ENCODE peak calls at places on chromosomes 3 and 15, in seven cellular contexts. One of them, this sample, is unnamed.

GRCh38 chr15:82851981-82852511 is 42.6 kb downstream of the WHAMM start:
- DNase-seq in heart left ventricle: no peak
- DNase-seq in testis: no peak
- DNase-seq in stomach: peak; percentile 16
- DNase-seq in lower lobe of right lung: no peak
- DNase-seq in tibial nerve: no peak
- DNase-seq in fibroblast of the aortic adventitia: peak; percentile 81
- DNase-seq in this sample: no peak

GRCh38 chr3:113194747-113195400 is 16.5 kb upstream of the BOC start:
- DNase-seq in heart left ventricle: no peak
- DNase-seq in testis: no peak
- DNase-seq in stomach: no peak
- DNase-seq in lower lobe of right lung: no peak
- DNase-seq in tibial nerve: no peak
- DNase-seq in fibroblast of the aortic adventitia: no peak
- DNase-seq in this sample: no peak

GRCh38 chr3:110016235-110016634 is 678.9 kb upstream of the DPPA4 start:
- DNase-seq in heart left ventricle: no peak
- DNase-seq in testis: no peak
- DNase-seq in stomach: no peak
- DNase-seq in lower lobe of right lung: no peak
- DNase-seq in tibial nerve: no peak
- DNase-seq in fibroblast of the aortic adventitia: peak; percentile 2
- DNase-seq in this sample: no peak

GRCh38 chr15:99668533-99669182 is 64.6 kb downstream of the LYSMD4 start:
- DNase-seq in heart left ventricle: no peak
- DNase-seq in testis: no peak
- DNase-seq in stomach: no peak
- DNase-seq in lower lobe of right lung: no peak
- DNase-seq in tibial nerve: no peak
- DNase-seq in fibroblast of the aortic adventitia: no peak
- DNase-seq in this sample: no peak

GRCh38 chr3:176650478-176650877 is 546.8 kb downstream of the TBL1XR1 start:
- DNase-seq in heart left ventricle: no peak
- DNase-seq in testis: no peak
- DNase-seq in stomach: no peak
- DNase-seq in lower lobe of right lung: no peak
- DNase-seq in tibial nerve: no peak
- DNase-seq in fibroblast of the aortic adventitia: no peak
- DNase-seq in this sample: no peak

GRCh38 chr15:84828433-84828908 is 11.3 kb downstream of the ALPK3 start:
- DNase-seq in heart left ventricle: peak; percentile 50
- DNase-seq in testis: peak; percentile 60
- DNase-seq in stomach: no peak
- DNase-seq in lower lobe of right lung: peak; percentile 66
- DNase-seq in tibial nerve: no peak
- DNase-seq in fibroblast of the aortic adventitia: peak; percentile 28
- DNase-seq in this sample: no peak

GRCh38 chr3:29397406-29397805 is 116.5 kb downstream of the RBMS3 start:
- DNase-seq in heart left ventricle: no peak
- DNase-seq in testis: no peak
- DNase-seq in stomach: no peak
- DNase-seq in lower lobe of right lung: no peak
- DNase-seq in tibial nerve: no peak
- DNase-seq in fibroblast of the aortic adventitia: no peak
- DNase-seq in this sample: no peak

GRCh38 chr15:29094711-29095110 is 174.9 kb downstream of the NSMCE3 start:
- DNase-seq in heart left ventricle: no peak
- DNase-seq in testis: no peak
- DNase-seq in stomach: no peak
- DNase-seq in lower lobe of right lung: no peak
- DNase-seq in tibial nerve: no peak
- DNase-seq in fibroblast of the aortic adventitia: no peak
- DNase-seq in this sample: no peak

GRCh38 chr3:159126261-159127020 is 324.6 kb downstream of the MFSD1 start:
- DNase-seq in heart left ventricle: no peak
- DNase-seq in testis: no peak
- DNase-seq in stomach: no peak
- DNase-seq in lower lobe of right lung: no peak
- DNase-seq in tibial nerve: no peak
- DNase-seq in fibroblast of the aortic adventitia: peak; percentile 22
- DNase-seq in this sample: no peak

GRCh38 chr3:190575441-190576190 is 61.7 kb downstream of the IL1RAP start:
- DNase-seq in heart left ventricle: no peak
- DNase-seq in testis: no peak
- DNase-seq in stomach: no peak
- DNase-seq in lower lobe of right lung: no peak
- DNase-seq in tibial nerve: no peak
- DNase-seq in fibroblast of the aortic adventitia: no peak
- DNase-seq in this sample: no peak

GRCh38 chr15:59993041-59993750 is 10.9 kb upstream of the FOXB1 start:
- DNase-seq in heart left ventricle: no peak
- DNase-seq in testis: no peak
- DNase-seq in stomach: no peak
- DNase-seq in lower lobe of right lung: no peak
- DNase-seq in tibial nerve: no peak
- DNase-seq in fibroblast of the aortic adventitia: no peak
- DNase-seq in this sample: no peak

GRCh38 chr3:45506084-45506483 is 88.5 kb upstream of the LIMD1 start:
- DNase-seq in heart left ventricle: no peak
- DNase-seq in testis: no peak
- DNase-seq in stomach: no peak
- DNase-seq in lower lobe of right lung: no peak
- DNase-seq in tibial nerve: no peak
- DNase-seq in fibroblast of the aortic adventitia: no peak
- DNase-seq in this sample: no peak

GRCh38 chr3:133468251-133468721 is 68.4 kb downstream of the BFSP2 start:
- DNase-seq in heart left ventricle: no peak
- DNase-seq in testis: no peak
- DNase-seq in stomach: no peak
- DNase-seq in lower lobe of right lung: no peak
- DNase-seq in tibial nerve: no peak
- DNase-seq in fibroblast of the aortic adventitia: no peak
- DNase-seq in this sample: no peak

DNA sequence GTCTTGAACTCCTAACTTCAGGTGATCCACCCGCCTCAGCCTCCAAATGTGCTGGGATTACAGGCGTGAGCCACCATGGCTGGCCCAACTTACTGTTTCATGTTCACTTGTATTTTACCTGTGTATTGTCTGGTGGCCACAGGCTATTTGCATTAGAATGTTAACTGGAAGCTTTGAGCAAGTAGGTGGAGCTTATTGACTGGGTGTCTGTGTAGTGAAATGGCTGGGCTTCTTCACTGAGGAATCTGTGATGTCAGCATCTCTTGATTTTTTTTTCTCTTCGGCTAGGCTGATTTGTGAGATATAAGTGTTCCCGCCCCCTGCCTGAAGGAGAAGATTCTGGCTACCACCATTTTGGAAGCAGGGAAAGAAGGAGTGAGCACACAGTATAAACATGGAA is 237.8 kb upstream of the PEX5L start:
- DNase-seq in heart left ventricle: no peak
- DNase-seq in testis: no peak
- DNase-seq in stomach: no peak
- DNase-seq in lower lobe of right lung: no peak
- DNase-seq in tibial nerve: no peak
- DNase-seq in fibroblast of the aortic adventitia: no peak
- DNase-seq in this sample: no peak
- H3K4me3 ChIP-seq in heart left ventricle: no peak overlapping the region
- H3K4me3 ChIP-seq in testis: no peak overlapping the region
- H3K4me3 ChIP-seq in stomach: no peak overlapping the region
- H3K4me3 ChIP-seq in lower lobe of right lung: no peak overlapping the region
- H3K4me3 ChIP-seq in tibial nerve: no peak overlapping the region
- H3K4me3 ChIP-seq in fibroblast of the aortic adventitia: no peak overlapping the region
- H3K4me3 ChIP-seq in this sample: no peak overlapping the region

GRCh38 chr3:120622870-120623718 is 27.0 kb downstream of the NDUFB4 start:
- DNase-seq in heart left ventricle: no peak
- DNase-seq in testis: peak; percentile 28
- DNase-seq in stomach: no peak
- DNase-seq in lower lobe of right lung: no peak
- DNase-seq in tibial nerve: no peak
- DNase-seq in fibroblast of the aortic adventitia: peak; percentile 62
- DNase-seq in this sample: peak; percentile 23
- TF ChIP-seq CTCF in heart left ventricle: no peak
- TF ChIP-seq CTCF in testis: no peak
- TF ChIP-seq CTCF in stomach: no peak
- TF ChIP-seq CTCF in lower lobe of right lung: no peak
- TF ChIP-seq CTCF in tibial nerve: no peak
- TF ChIP-seq CTCF in fibroblast of the aortic adventitia: no peak
- TF ChIP-seq CTCF in this sample: no peak

GRCh38 chr15:41966414-41966812 is 5.9 kb downstream of the EHD4 start:
- DNase-seq in heart left ventricle: no peak
- DNase-seq in testis: no peak
- DNase-seq in stomach: peak; percentile 11
- DNase-seq in lower lobe of right lung: no peak
- DNase-seq in tibial nerve: no peak
- DNase-seq in fibroblast of the aortic adventitia: no peak
- DNase-seq in this sample: no peak
- H3K4me3 ChIP-seq in heart left ventricle: no peak overlapping the region
- H3K4me3 ChIP-seq in testis: no peak overlapping the region
- H3K4me3 ChIP-seq in stomach: no peak overlapping the region
- H3K4me3 ChIP-seq in lower lobe of right lung: no peak overlapping the region
- H3K4me3 ChIP-seq in tibial nerve: no peak overlapping the region
- H3K4me3 ChIP-seq in fibroblast of the aortic adventitia: no peak overlapping the region
- H3K4me3 ChIP-seq in this sample: no peak overlapping the region

GRCh38 chr3:183449391-183449790 is 21.0 kb upstream of the MCF2L2 start:
- DNase-seq in heart left ventricle: peak; percentile 31
- DNase-seq in testis: peak; percentile 52
- DNase-seq in stomach: no peak
- DNase-seq in lower lobe of right lung: no peak
- DNase-seq in tibial nerve: no peak
- DNase-seq in fibroblast of the aortic adventitia: peak; percentile 14
- DNase-seq in this sample: no peak
- TF ChIP-seq CTCF in heart left ventricle: peak; percentile 18
- TF ChIP-seq CTCF in testis: no peak
- TF ChIP-seq CTCF in stomach: no peak
- TF ChIP-seq CTCF in lower lobe of right lung: no peak
- TF ChIP-seq CTCF in tibial nerve: peak; percentile 7
- TF ChIP-seq CTCF in fibroblast of the aortic adventitia: peak; percentile 15
- TF ChIP-seq CTCF in this sample: no peak

GRCh38 chr3:195147649-195148121 is 123.3 kb downstream of the XXYLT1 start:
- DNase-seq in heart left ventricle: peak; percentile 59
- DNase-seq in testis: no peak
- DNase-seq in stomach: peak; percentile 83
- DNase-seq in lower lobe of right lung: peak; percentile 71
- DNase-seq in tibial nerve: no peak
- DNase-seq in fibroblast of the aortic adventitia: peak; percentile 74
- DNase-seq in this sample: peak; percentile 60

GRCh38 chr3:195149292-195149691 is 121.7 kb downstream of the XXYLT1 start:
- DNase-seq in heart left ventricle: no peak
- DNase-seq in testis: no peak
- DNase-seq in stomach: no peak
- DNase-seq in lower lobe of right lung: no peak
- DNase-seq in tibial nerve: no peak
- DNase-seq in fibroblast of the aortic adventitia: no peak
- DNase-seq in this sample: no peak

GRCh38 chr3:195151402-195151801 is 119.6 kb downstream of the XXYLT1 start:
- DNase-seq in heart left ventricle: no peak
- DNase-seq in testis: no peak
- DNase-seq in stomach: no peak
- DNase-seq in lower lobe of right lung: no peak
- DNase-seq in tibial nerve: no peak
- DNase-seq in fibroblast of the aortic adventitia: no peak
- DNase-seq in this sample: no peak

GRCh38 chr3:195150194-195151118 is 120.5 kb downstream of the XXYLT1 start:
- DNase-seq in heart left ventricle: peak; percentile 82
- DNase-seq in testis: peak; percentile 51
- DNase-seq in stomach: peak; percentile 83
- DNase-seq in lower lobe of right lung: peak; percentile 86
- DNase-seq in tibial nerve: no peak
- DNase-seq in fibroblast of the aortic adventitia: peak; percentile 87
- DNase-seq in this sample: peak; percentile 58

DNA sequence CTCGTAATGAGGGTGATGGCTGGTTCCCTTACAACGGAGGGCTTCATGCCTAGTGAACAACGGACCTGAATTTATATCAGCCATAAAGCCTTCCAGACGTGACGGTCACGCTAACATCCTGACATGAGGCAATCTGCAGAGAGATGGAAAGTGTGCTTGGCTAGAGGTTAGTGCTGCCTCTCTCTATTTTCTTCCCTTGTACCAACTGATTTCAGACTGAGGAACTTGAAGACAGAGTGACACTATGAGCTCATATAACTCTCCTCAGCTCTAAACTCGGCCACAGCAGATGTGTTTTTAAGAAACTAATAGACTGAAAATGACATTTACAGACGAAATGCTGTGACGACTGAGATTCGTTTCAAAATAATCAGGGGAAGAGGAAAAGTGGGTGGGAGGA is 122.4 kb downstream of the XXYLT1 start:
- DNase-seq in heart left ventricle: no peak
- DNase-seq in testis: no peak
- DNase-seq in stomach: no peak
- DNase-seq in lower lobe of right lung: no peak
- DNase-seq in tibial nerve: no peak
- DNase-seq in fibroblast of the aortic adventitia: no peak
- DNase-seq in this sample: no peak
- H3K4me3 ChIP-seq in heart left ventricle: no peak overlapping the region
- H3K4me3 ChIP-seq in testis: no peak overlapping the region
- H3K4me3 ChIP-seq in stomach: peak overlapping the region; percentile 28
- H3K4me3 ChIP-seq in lower lobe of right lung: peak overlapping the region; percentile 39
- H3K4me3 ChIP-seq in tibial nerve: no peak overlapping the region
- H3K4me3 ChIP-seq in fibroblast of the aortic adventitia: no peak overlapping the region
- H3K4me3 ChIP-seq in this sample: no peak overlapping the region

GRCh38 chr3:65666426-65667091 is 372.2 kb downstream of the MAGI1 start:
- DNase-seq in heart left ventricle: no peak
- DNase-seq in testis: no peak
- DNase-seq in stomach: no peak
- DNase-seq in lower lobe of right lung: no peak
- DNase-seq in tibial nerve: no peak
- DNase-seq in fibroblast of the aortic adventitia: no peak
- DNase-seq in this sample: no peak
- TF ChIP-seq CTCF in heart left ventricle: no peak
- TF ChIP-seq CTCF in testis: no peak
- TF ChIP-seq CTCF in stomach: no peak
- TF ChIP-seq CTCF in lower lobe of right lung: no peak
- TF ChIP-seq CTCF in tibial nerve: no peak
- TF ChIP-seq CTCF in fibroblast of the aortic adventitia: no peak
- TF ChIP-seq CTCF in this sample: no peak